ENCODE peak calls at places on chromosomes 13 and 19, in five cellular contexts. One of them, this sample, is unnamed.
A peak's percentile ranks its signal among the peaks of the same experiment; 100 is the strongest.

GRCh38 chr13:93108111-93108581 is 118.5 kb upstream of the GPC6 start:
- DNase-seq in CD8-positive, alpha-beta memory T cell: no peak
- DNase-seq in Panc1: no peak
- DNase-seq in BE2C: peak; percentile 53
- DNase-seq in suprapubic skin: no peak
- DNase-seq in this sample: no peak

GRCh38 chr13:30121666-30122065 is 185.7 kb downstream of the KATNAL1 start:
- DNase-seq in CD8-positive, alpha-beta memory T cell: no peak
- DNase-seq in Panc1: no peak
- DNase-seq in BE2C: no peak
- DNase-seq in suprapubic skin: no peak
- DNase-seq in this sample: no peak

GRCh38 chr19:57362419-57362818 is 932 bp upstream of the TRAPPC2B start:
- DNase-seq in CD8-positive, alpha-beta memory T cell: no peak
- DNase-seq in Panc1: no peak
- DNase-seq in BE2C: no peak
- DNase-seq in suprapubic skin: no peak
- DNase-seq in this sample: no peak

GRCh38 chr13:25170554-25171107 is 1.5 kb downstream of the AMER2 start:
- DNase-seq in CD8-positive, alpha-beta memory T cell: no peak
- DNase-seq in Panc1: no peak
- DNase-seq in BE2C: no peak
- DNase-seq in suprapubic skin: no peak
- DNase-seq in this sample: no peak

GRCh38 chr13:57557979-57558529 is 73.5 kb upstream of the PCDH17 start:
- DNase-seq in CD8-positive, alpha-beta memory T cell: no peak
- DNase-seq in Panc1: no peak
- DNase-seq in BE2C: no peak
- DNase-seq in suprapubic skin: no peak
- DNase-seq in this sample: no peak

GRCh38 chr13:113837554-113838355 is 26.1 kb downstream of the GAS6 start:
- DNase-seq in CD8-positive, alpha-beta memory T cell: no peak
- DNase-seq in Panc1: no peak
- DNase-seq in BE2C: peak; percentile 90
- DNase-seq in suprapubic skin: peak; percentile 96
- DNase-seq in this sample: peak; percentile 82

GRCh38 chr19:48735031-48735615 is 5.3 kb downstream of the RASIP1 start:
- DNase-seq in CD8-positive, alpha-beta memory T cell: no peak
- DNase-seq in Panc1: no peak
- DNase-seq in BE2C: no peak
- DNase-seq in suprapubic skin: no peak
- DNase-seq in this sample: no peak

GRCh38 chr13:102679449-102680132 is 15.3 kb downstream of the METTL21C start:
- DNase-seq in CD8-positive, alpha-beta memory T cell: no peak
- DNase-seq in Panc1: no peak
- DNase-seq in BE2C: no peak
- DNase-seq in suprapubic skin: no peak
- DNase-seq in this sample: no peak

GRCh38 chr13:20428666-20429644 is 96.7 kb downstream of the CRYL1 start:
- DNase-seq in CD8-positive, alpha-beta memory T cell: no peak
- DNase-seq in Panc1: no peak
- DNase-seq in BE2C: no peak
- DNase-seq in suprapubic skin: no peak
- DNase-seq in this sample: no peak

GRCh38 chr13:28475916-28476725 is 18.8 kb downstream of the FLT1 start:
- DNase-seq in CD8-positive, alpha-beta memory T cell: no peak
- DNase-seq in Panc1: no peak
- DNase-seq in BE2C: no peak
- DNase-seq in suprapubic skin: no peak
- DNase-seq in this sample: peak; percentile 21

GRCh38 chr13:27022571-27023311 is 148.9 kb downstream of the USP12 start:
- DNase-seq in CD8-positive, alpha-beta memory T cell: no peak
- DNase-seq in Panc1: peak; percentile 55
- DNase-seq in BE2C: no peak
- DNase-seq in suprapubic skin: peak; percentile 69
- DNase-seq in this sample: no peak
- H3K36me3 ChIP-seq in CD8-positive, alpha-beta memory T cell: no peaks in the 10 kb centered on the region
- H3K36me3 ChIP-seq in Panc1: no peaks in the 10 kb centered on the region
- H3K36me3 ChIP-seq in BE2C: no peaks in the 10 kb centered on the region
- H3K36me3 ChIP-seq in suprapubic skin: no peaks in the 10 kb centered on the region
- H3K36me3 ChIP-seq in this sample: no peaks in the 10 kb centered on the region

GRCh38 chr13:39134574-39134973 is 96.3 kb downstream of the NHLRC3 start:
- DNase-seq in CD8-positive, alpha-beta memory T cell: no peak
- DNase-seq in Panc1: no peak
- DNase-seq in BE2C: no peak
- DNase-seq in suprapubic skin: no peak
- DNase-seq in this sample: no peak
- H3K36me3 ChIP-seq in CD8-positive, alpha-beta memory T cell: no peaks in the 10 kb centered on the region
- H3K36me3 ChIP-seq in Panc1: no peaks in the 10 kb centered on the region
- H3K36me3 ChIP-seq in BE2C: no peaks in the 10 kb centered on the region
- H3K36me3 ChIP-seq in suprapubic skin: no peaks in the 10 kb centered on the region
- H3K36me3 ChIP-seq in this sample: no peaks in the 10 kb centered on the region

DNA sequence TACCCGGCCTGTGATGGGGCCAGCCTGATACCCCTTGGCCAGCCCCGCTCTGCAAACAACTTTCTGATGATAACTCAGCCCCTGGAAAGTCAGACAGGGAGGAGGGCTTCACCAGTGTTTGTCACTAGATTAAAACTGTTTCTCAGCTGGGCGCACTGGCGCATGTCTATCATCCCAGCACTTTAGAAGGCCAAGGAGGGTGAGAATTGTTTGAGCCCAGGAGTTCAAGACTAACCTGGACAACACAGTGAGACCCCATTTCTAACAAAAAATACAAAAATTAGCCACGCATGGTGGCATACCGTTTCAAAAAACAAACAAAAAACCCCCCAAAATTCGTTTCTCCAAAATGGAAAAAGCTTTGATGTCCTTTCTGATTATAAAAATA is 5.5 kb upstream of the CERS1 start:
- DNase-seq in CD8-positive, alpha-beta memory T cell: no peak
- DNase-seq in Panc1: no peak
- DNase-seq in BE2C: no peak
- DNase-seq in suprapubic skin: no peak
- DNase-seq in this sample: no peak
- H3K36me3 ChIP-seq in CD8-positive, alpha-beta memory T cell: peaks cover 19% of the 10 kb centered on the region
- H3K36me3 ChIP-seq in Panc1: no peaks in the 10 kb centered on the region
- H3K36me3 ChIP-seq in BE2C: peaks cover 2% of the 10 kb centered on the region
- H3K36me3 ChIP-seq in suprapubic skin: peaks cover 68% of the 10 kb centered on the region
- H3K36me3 ChIP-seq in this sample: peaks cover 2% of the 10 kb centered on the region

GRCh38 chr19:37197768-37198167 is 12.6 kb downstream of the ZNF585B start:
- DNase-seq in CD8-positive, alpha-beta memory T cell: no peak
- DNase-seq in Panc1: no peak
- DNase-seq in BE2C: no peak
- DNase-seq in suprapubic skin: no peak
- DNase-seq in this sample: no peak
- H3K36me3 ChIP-seq in CD8-positive, alpha-beta memory T cell: peaks cover 9% of the 10 kb centered on the region
- H3K36me3 ChIP-seq in Panc1: no peaks in the 10 kb centered on the region
- H3K36me3 ChIP-seq in BE2C: peaks cover 9% of the 10 kb centered on the region
- H3K36me3 ChIP-seq in suprapubic skin: peaks cover 81% of the 10 kb centered on the region
- H3K36me3 ChIP-seq in this sample: no peaks in the 10 kb centered on the region

This sample was measured in kidney epithelial cell.